ENCODE peak calls at places on chromosomes 12 and 14, in seven cellular contexts. N, M, O, T, R, X and J are unnamed samples.

GRCh38 chr14:83309211-83309610 is 1775.6 kb upstream of the SEL1L start:
- DNase-seq in N (no peak), M (no peak), O (no peak), T (no peak), R (no peak), X (no peak), J (no peak)

GRCh38 chr12:3990356-3990975 is 117.3 kb upstream of the PARP11 start:
- DNase-seq in N (no peak), M (no peak), O (no peak), T (no peak), R (no peak), X (no peak), J (no peak)

GRCh38 chr12:27109339-27110023 is 27.1 kb upstream of the C12orf71 start:
- DNase-seq in N (no peak), M (no peak), O (peak), T (no peak), R (no peak), X (no peak), J (no peak)

GRCh38 chr12:100706029-100706428 is 88.5 kb upstream of the ANO4 start:
- DNase-seq in N (no peak), M (no peak), O (peak), T (no peak), R (no peak), X (peak), J (no peak)

GRCh38 chr12:39824505-39825198 is 205.0 kb upstream of the ABCD2 start:
- DNase-seq in N (no peak), M (no peak), O (peak), T (no peak), R (no peak), X (no peak), J (no peak)

GRCh38 chr14:49853572-49854375 is 1.2 kb upstream of the NEMF start:
- DNase-seq in N (peak), M (peak), O (peak), T (peak), R (peak), X (peak), J (peak)

GRCh38 chr12:52055781-52056711 is 4.8 kb downstream of the NR4A1 start:
- DNase-seq in N (peak), M (no peak), O (no peak), T (no peak), R (peak), X (no peak), J (no peak)

GRCh38 chr12:90290980-90291975 is 582.6 kb upstream of the ATP2B1 start:
- DNase-seq in N (no peak), M (no peak), O (no peak), T (no peak), R (no peak), X (no peak), J (no peak)